ENCODE peak calls at places on chromosome 18, in six cellular contexts. E is posterior vena cava; J is aorta; I is Panc1; C is T-cell; N is CD8-positive, alpha-beta memory T cell. A is an unnamed sample.

GRCh38 chr18:51275712-51276473 is 78.4 kb upstream of the MEX3C start:
- DNase-seq in E (no peak), J (no peak), C (no peak), I (no peak), N (no peak), A (no peak)

GRCh38 chr18:9627642-9628041 is 13.3 kb upstream of the PPP4R1 start:
- DNase-seq in I (no peak), C (no peak), J (no peak), N (no peak), E (no peak), A (no peak)

GRCh38 chr18:741931-742512 is 29.6 kb upstream of the ENOSF1 start:
- DNase-seq in N (no peak), E (no peak), I (peak), C (no peak), J (no peak), A (no peak)

GRCh38 chr18:6024740-6025139 is 129.4 kb upstream of the TMEM200C start:
- DNase-seq in C (no peak), N (no peak), J (no peak), E (no peak), I (no peak), A (no peak)

GRCh38 chr18:9826666-9827065 is 59.1 kb upstream of the TXNDC2 start:
- DNase-seq in I (no peak), E (no peak), N (no peak), J (no peak), C (no peak), A (no peak)

GRCh38 chr18:59605633-59606192 is 91.5 kb downstream of the CCBE1 start:
- DNase-seq in N (no peak), C (no peak), E (no peak), J (no peak), I (no peak), A (no peak)

GRCh38 chr18:77147418-77147852 is 14.9 kb upstream of the MBP start:
- DNase-seq in J (peak), N (no peak), E (no peak), I (no peak), C (no peak), A (no peak)

GRCh38 chr18:52670903-52671302 is 330.9 kb downstream of the DCC start:
- DNase-seq in E (no peak), C (no peak), I (no peak), N (no peak), J (no peak), A (no peak)

GRCh38 chr18:68176901-68177300 is 538.0 kb downstream of the TMX3 start:
- DNase-seq in E (no peak), C (no peak), N (no peak), I (no peak), J (no peak), A (no peak)

GRCh38 chr18:58569490-58569911 is 59.4 kb downstream of the ALPK2 start:
- DNase-seq in J (no peak), C (no peak), I (no peak), N (no peak), E (no peak), A (no peak)

GRCh38 chr18:46431522-46432171 is 225.4 kb downstream of the LOXHD1 start:
- DNase-seq in I (no peak), N (no peak), J (no peak), E (peak), C (no peak), A (no peak)

GRCh38 chr18:30280861-30281470 is 761.6 kb downstream of the DSC3 start:
- DNase-seq in I (peak), C (no peak), N (no peak), E (no peak), J (no peak), A (no peak)

GRCh38 chr18:42514522-42514921 is 559.5 kb downstream of the PIK3C3 start:
- DNase-seq in C (no peak), I (no peak), J (no peak), N (no peak), E (no peak), A (no peak)

GRCh38 chr18:2083691-2084090 is 487.6 kb downstream of the METTL4 start:
- DNase-seq in C (no peak), I (no peak), E (no peak), J (no peak), N (no peak), A (no peak)

GRCh38 chr18:30889582-30890301 is 152.8 kb downstream of the DSC3 start:
- DNase-seq in C (no peak), N (no peak), J (no peak), E (no peak), I (peak), A (no peak)

GRCh38 chr18:79069792-79070151 is 578 bp downstream of the ATP9B start:
- DNase-seq in I (no peak), J (no peak), C (no peak), N (no peak), E (no peak), A (no peak)

GRCh38 chr18:7000484-7001096 is 117.0 kb downstream of the LAMA1 start:
- DNase-seq in N (no peak), J (no peak), E (no peak), I (peak), C (no peak), A (no peak)

GRCh38 chr18:70376137-70376913 is 87.5 kb downstream of the SOCS6 start:
- DNase-seq in C (no peak), J (no peak), N (no peak), E (no peak), I (no peak), A (no peak)

GRCh38 chr18:63112681-63113080 is 206.9 kb downstream of the BCL2 start:
- DNase-seq in N (no peak), E (no peak), I (no peak), J (no peak), C (no peak), A (no peak)

GRCh38 chr18:58819051-58819450 is 45.6 kb upstream of the ZNF532 start:
- DNase-seq in N (no peak), J (no peak), E (no peak), C (peak), I (no peak), A (no peak)

GRCh38 chr18:35624140-35624539 is 42.6 kb downstream of the GALNT1 start:
- DNase-seq in C (no peak), J (no peak), E (no peak), N (no peak), I (no peak), A (no peak)

GRCh38 chr18:38427736-38428135 is 862.1 kb upstream of the CELF4 start:
- DNase-seq in I (no peak), C (no peak), J (no peak), E (no peak), N (no peak), A (no peak)

GRCh38 chr18:44774191-44774590 is 93.5 kb downstream of the SETBP1 start:
- DNase-seq in E (no peak), I (no peak), C (no peak), N (no peak), J (no peak), A (no peak)

GRCh38 chr18:36083729-36084128 is 16.4 kb upstream of the RPRD1A start:
- DNase-seq in N (no peak), I (no peak), J (no peak), C (no peak), E (no peak), A (no peak)

GRCh38 chr18:980586-980985 is 75.9 kb downstream of the ADCYAP1 start:
- DNase-seq in I (no peak), E (no peak), C (no peak), J (no peak), N (no peak), A (no peak)

GRCh38 chr18:22604390-22604985 is 186.8 kb upstream of the CTAGE1 start:
- DNase-seq in I (no peak), N (no peak), J (peak), E (peak), C (no peak), A (peak)

GRCh38 chr18:8705941-8706544 is 687 bp downstream of the MTCL1 start:
- DNase-seq in C (no peak), J (peak), E (no peak), I (no peak), N (no peak), A (peak)

GRCh38 chr18:59448546-59448945 is 89.5 kb upstream of the LMAN1 start:
- DNase-seq in I (no peak), N (no peak), J (no peak), E (no peak), C (no peak), A (no peak)

GRCh38 chr18:9868857-9869712 is 16.7 kb upstream of the TXNDC2 start:
- DNase-seq in J (no peak), I (no peak), E (no peak), C (no peak), N (no peak), A (no peak)

GRCh38 chr18:49016648-49017539 is 66.1 kb upstream of the SMAD7 start:
- DNase-seq in I (no peak), N (no peak), J (peak), C (no peak), E (peak), A (peak)

GRCh38 chr18:903703-904102 is 968 bp upstream of the ADCYAP1 start:
- DNase-seq in J (peak), I (no peak), C (peak), N (no peak), E (peak), A (peak)

GRCh38 chr18:28178720-28179119 is 1.8 kb upstream of the CDH2 start:
- DNase-seq in J (no peak), E (no peak), N (no peak), I (no peak), C (no peak), A (no peak)

GRCh38 chr18:78571831-78572347 is 407.7 kb upstream of the SALL3 start:
- DNase-seq in C (no peak), I (no peak), N (no peak), J (no peak), E (no peak), A (no peak)

GRCh38 chr18:23354625-23355024 is 98.5 kb upstream of the RIOK3 start:
- DNase-seq in N (no peak), C (no peak), E (no peak), J (no peak), I (no peak), A (no peak)

GRCh38 chr18:29003194-29003593 is 826.3 kb upstream of the CDH2 start:
- DNase-seq in N (no peak), I (no peak), C (no peak), E (no peak), J (no peak), A (no peak)

GRCh38 chr18:3217930-3218647 is 1.7 kb downstream of the MYOM1 start:
- DNase-seq in E (no peak), N (no peak), I (no peak), J (no peak), C (no peak), A (no peak)

GRCh38 chr18:43279015-43279758 is 1.9 kb upstream of the SYT4 start:
- DNase-seq in C (no peak), N (no peak), J (no peak), E (no peak), I (no peak), A (no peak)

GRCh38 chr18:28125051-28125450 is 51.9 kb downstream of the CDH2 start:
- DNase-seq in J (no peak), I (no peak), E (no peak), C (no peak), N (no peak), A (no peak)

GRCh38 chr18:13378150-13378549 is 159.6 kb downstream of the LDLRAD4 start:
- DNase-seq in N (no peak), J (no peak), C (no peak), E (no peak), I (no peak), A (no peak)

GRCh38 chr18:74731097-74731496 is 133.4 kb downstream of the ZNF407 start:
- DNase-seq in C (no peak), I (no peak), E (no peak), J (no peak), N (no peak), A (no peak)